ENCODE peak calls at places on chromosomes 5 and 9, in ten cellular contexts. D is spleen, Y is fibroblast of lung, Q is fibroblast of the aortic adventitia, R is lower leg skin, A is fibroblast of mammary gland, V is RWPE2, H is BJ, L is IMR-90, F is adrenal gland. S is an unnamed sample.

GRCh38 chr5:53359906-53360305 is 120.5 kb upstream of the FST start:
- DNase-seq in D (no peak), Y (peak), Q (peak), R (no peak), A (peak), V (no peak), H (no peak), L (peak), F (no peak), S (no peak)

GRCh38 chr9:95509851-95510529 is 6.8 kb downstream of the PTCH1 start:
- DNase-seq in D (no peak), Y (no peak), Q (no peak), R (no peak), A (no peak), V (no peak), H (no peak), L (no peak), F (peak), S (no peak)

GRCh38 chr9:116450378-116451139 is 236.5 kb upstream of the TRIM32 start:
- DNase-seq in D (no peak), Y (peak), Q (peak), R (no peak), A (peak), V (no peak), H (no peak), L (peak), F (no peak), S (peak)

GRCh38 chr5:68962632-68963484 is 131.0 kb upstream of the SLC30A5 start:
- DNase-seq in D (no peak), Y (peak), Q (peak), R (peak), A (peak), V (no peak), H (peak), L (peak), F (peak), S (no peak)

GRCh38 chr5:145680169-145680568 is 155.0 kb downstream of the PRELID2 start:
- DNase-seq in D (no peak), Y (no peak), Q (no peak), R (no peak), A (no peak), V (no peak), H (no peak), L (no peak), F (no peak), S (no peak)

GRCh38 chr5:163634061-163634460 is 128.6 kb downstream of the MAT2B start:
- DNase-seq in D (no peak), Y (no peak), Q (no peak), R (no peak), A (no peak), V (no peak), H (no peak), L (no peak), F (no peak), S (no peak)

GRCh38 chr5:11293523-11293922 is 532.5 kb upstream of the DAP start:
- DNase-seq in D (no peak), Y (peak), Q (no peak), R (no peak), A (no peak), V (no peak), H (no peak), L (no peak), F (no peak), S (no peak)

GRCh38 chr9:101341958-101342357 is 42.8 kb downstream of the BAAT start:
- DNase-seq in D (no peak), Y (no peak), Q (no peak), R (no peak), A (no peak), V (no peak), H (no peak), L (no peak), F (no peak), S (no peak)

GRCh38 chr9:115673599-115673998 is 480.0 kb upstream of the PAPPA start:
- DNase-seq in D (no peak), Y (peak), Q (peak), R (no peak), A (peak), V (no peak), H (no peak), L (peak), F (no peak), S (no peak)

GRCh38 chr9:125436613-125437443 is 175.2 kb downstream of the GAPVD1 start:
- DNase-seq in D (no peak), Y (no peak), Q (no peak), R (no peak), A (no peak), V (no peak), H (no peak), L (no peak), F (peak), S (no peak)

GRCh38 chr9:117034862-117035261 is 347.8 kb downstream of the TRIM32 start:
- DNase-seq in D (no peak), Y (peak), Q (no peak), R (no peak), A (no peak), V (no peak), H (no peak), L (peak), F (no peak), S (no peak)

GRCh38 chr5:172875372-172876279 is 41.6 kb downstream of the ERGIC1 start:
- DNase-seq in D (peak), Y (peak), Q (no peak), R (no peak), A (no peak), V (no peak), H (no peak), L (no peak), F (no peak), S (no peak)

GRCh38 chr9:27436234-27436633 is 87.9 kb upstream of the IFNK start:
- DNase-seq in D (no peak), Y (no peak), Q (no peak), R (no peak), A (no peak), V (no peak), H (no peak), L (no peak), F (no peak), S (no peak)

GRCh38 chr9:1972672-1973071 is 42.5 kb upstream of the SMARCA2 start:
- DNase-seq in D (no peak), Y (no peak), Q (no peak), R (no peak), A (no peak), V (no peak), H (no peak), L (no peak), F (no peak), S (no peak)

GRCh38 chr5:37554938-37555337 is 175.8 kb downstream of the WDR70 start:
- DNase-seq in D (no peak), Y (no peak), Q (no peak), R (no peak), A (peak), V (no peak), H (no peak), L (no peak), F (no peak), S (no peak)

GRCh38 chr5:126391386-126391785 is 31.8 kb upstream of the GRAMD2B start:
- DNase-seq in D (no peak), Y (no peak), Q (no peak), R (no peak), A (no peak), V (no peak), H (no peak), L (no peak), F (no peak), S (no peak)

GRCh38 chr9:21513431-21513830 is 31.3 kb upstream of the IFNE start:
- DNase-seq in D (no peak), Y (no peak), Q (no peak), R (no peak), A (no peak), V (no peak), H (no peak), L (peak), F (no peak), S (no peak)

GRCh38 chr9:124660341-124660801 is 110.7 kb downstream of the NR6A1 start:
- DNase-seq in D (no peak), Y (peak), Q (peak), R (no peak), A (peak), V (no peak), H (no peak), L (peak), F (peak), S (peak)

GRCh38 chr9:93236541-93237206 is 52.7 kb downstream of the WNK2 start:
- DNase-seq in D (no peak), Y (no peak), Q (no peak), R (no peak), A (no peak), V (no peak), H (no peak), L (no peak), F (no peak), S (no peak)

GRCh38 chr5:169223595-169223953 is 77.4 kb downstream of the SLIT3 start:
- DNase-seq in D (no peak), Y (peak), Q (peak), R (no peak), A (peak), V (no peak), H (no peak), L (no peak), F (no peak), S (peak)

GRCh38 chr5:4189317-4189716 is 593.7 kb downstream of the IRX1 start:
- DNase-seq in D (no peak), Y (no peak), Q (no peak), R (no peak), A (no peak), V (no peak), H (no peak), L (no peak), F (no peak), S (no peak)

GRCh38 chr5:10343486-10343885 is 10.0 kb upstream of the MARCHF6 start:
- DNase-seq in D (no peak), Y (peak), Q (peak), R (no peak), A (peak), V (no peak), H (no peak), L (no peak), F (no peak), S (no peak)

GRCh38 chr5:123673107-123673506 is 161.1 kb downstream of the CSNK1G3 start:
- DNase-seq in D (no peak), Y (no peak), Q (peak), R (peak), A (no peak), V (no peak), H (no peak), L (no peak), F (no peak), S (no peak)

GRCh38 chr9:130263601-130264413 is 1.8 kb upstream of the HMCN2 start:
- DNase-seq in D (peak), Y (peak), Q (no peak), R (no peak), A (peak), V (no peak), H (no peak), L (no peak), F (no peak), S (no peak)

GRCh38 chr5:146331257-146331822 is 7.3 kb upstream of the POU4F3 start:
- DNase-seq in D (no peak), Y (no peak), Q (no peak), R (no peak), A (no peak), V (no peak), H (no peak), L (no peak), F (no peak), S (no peak)

GRCh38 chr5:167552356-167552755 is 739.1 kb upstream of the WWC1 start:
- DNase-seq in D (no peak), Y (no peak), Q (no peak), R (no peak), A (no peak), V (no peak), H (no peak), L (no peak), F (no peak), S (no peak)

GRCh38 chr5:147821791-147822190 is 9.7 kb downstream of the SPINK1 start:
- DNase-seq in D (no peak), Y (no peak), Q (no peak), R (no peak), A (no peak), V (no peak), H (no peak), L (no peak), F (no peak), S (no peak)

GRCh38 chr5:176364765-176365662 is at the start of gene ARL10:
- DNase-seq in D (peak), Y (peak), Q (peak), R (no peak), A (peak), V (no peak), H (no peak), L (peak), F (no peak), S (no peak)

GRCh38 chr5:176360894-176361436 is 599 bp downstream of the KIAA1191 start:
- DNase-seq in D (no peak), Y (peak), Q (peak), R (no peak), A (peak), V (peak), H (no peak), L (peak), F (peak), S (no peak)

GRCh38 chr5:176359658-176360057 is 1.9 kb downstream of the KIAA1191 start:
- DNase-seq in D (no peak), Y (peak), Q (no peak), R (no peak), A (peak), V (no peak), H (no peak), L (peak), F (no peak), S (no peak)

GRCh38 chr5:176362098-176362442 is 506 bp upstream of the KIAA1191 start:
- DNase-seq in D (no peak), Y (no peak), Q (no peak), R (no peak), A (no peak), V (no peak), H (no peak), L (no peak), F (no peak), S (no peak)

GRCh38 chr5:176361437-176362097 is at the start of gene KIAA1191:
- DNase-seq in D (peak), Y (peak), Q (peak), R (peak), A (peak), V (peak), H (peak), L (peak), F (peak), S (peak)
- TF ChIP-seq CTCF in D (peak), Y (peak), Q (peak), R (no peak), A (peak), V (peak), H (peak), L (peak), F (no peak), S (peak)

GRCh38 chr9:18256574-18256973 is 217.4 kb upstream of the ADAMTSL1 start:
- DNase-seq in D (no peak), Y (no peak), Q (no peak), R (no peak), A (peak), V (no peak), H (no peak), L (peak), F (no peak), S (no peak)
- TF ChIP-seq CTCF in D (no peak), Y (no peak), Q (no peak), R (no peak), A (no peak), V (no peak), H (no peak), L (no peak), F (no peak), S (no peak)

GRCh38 chr5:57382665-57383064 is 99.9 kb downstream of the ACTBL2 start:
- DNase-seq in D (no peak), Y (peak), Q (no peak), R (no peak), A (no peak), V (no peak), H (no peak), L (no peak), F (no peak), S (no peak)

GRCh38 chr5:57386958-57387357 is 95.7 kb downstream of the ACTBL2 start:
- DNase-seq in D (no peak), Y (peak), Q (peak), R (no peak), A (peak), V (no peak), H (no peak), L (peak), F (no peak), S (no peak)

GRCh38 chr5:57383093-57383861 is 99.3 kb downstream of the ACTBL2 start:
- DNase-seq in D (no peak), Y (peak), Q (peak), R (no peak), A (peak), V (no peak), H (peak), L (peak), F (peak), S (peak)
- TF ChIP-seq CTCF in D (no peak), Y (peak), Q (peak), R (no peak), A (peak), V (peak), H (peak), L (peak), F (peak), S (peak)

GRCh38 chr5:118580959-118581358 is 407.4 kb downstream of the DTWD2 start:
- DNase-seq in D (no peak), Y (no peak), Q (no peak), R (no peak), A (peak), V (no peak), H (no peak), L (no peak), F (no peak), S (no peak)
- TF ChIP-seq CTCF in D (no peak), Y (no peak), Q (no peak), R (no peak), A (no peak), V (no peak), H (no peak), L (no peak), F (no peak), S (no peak)

GRCh38 chr5:176647030-176647869 is at the start of gene TSPAN17:
- DNase-seq in D (peak), Y (peak), Q (peak), R (peak), A (peak), V (peak), H (peak), L (peak), F (peak), S (peak)
- TF ChIP-seq CTCF in D (peak), Y (peak), Q (peak), R (no peak), A (no peak), V (peak), H (peak), L (peak), F (peak), S (peak)

DNA sequence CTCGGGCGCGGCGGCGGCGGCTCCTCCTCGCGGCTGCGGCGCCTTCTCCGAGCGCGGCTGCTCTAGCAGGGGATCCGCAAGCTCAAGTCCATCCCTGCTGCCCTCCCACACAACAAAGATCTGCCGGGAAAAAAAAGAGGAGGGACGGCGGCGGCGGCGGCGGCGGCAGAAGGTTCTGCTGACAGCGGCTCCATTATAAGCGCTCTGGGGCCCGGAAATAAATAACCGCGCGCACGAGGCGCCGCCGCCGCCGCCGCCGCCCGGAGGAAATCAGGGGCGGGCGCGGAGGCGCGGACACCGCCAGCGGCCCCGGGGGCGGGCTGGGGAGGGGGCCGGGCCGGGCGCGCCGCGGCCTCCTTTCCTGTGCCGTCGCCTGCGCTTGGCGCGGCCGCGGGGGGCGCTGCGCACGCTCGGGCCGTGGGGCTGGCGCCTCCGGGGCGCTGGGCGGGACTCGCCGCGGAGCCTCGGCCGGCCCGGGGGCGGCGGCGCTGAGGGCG is at the start of gene ANKH:
- DNase-seq in D (peak), Y (peak), Q (peak), R (peak), A (peak), V (no peak), H (no peak), L (peak), F (peak), S (no peak)
- TF ChIP-seq CTCF in D (no peak), Y (peak), Q (peak), R (no peak), A (no peak), V (peak), H (no peak), L (peak), F (peak), S (peak)

DNA sequence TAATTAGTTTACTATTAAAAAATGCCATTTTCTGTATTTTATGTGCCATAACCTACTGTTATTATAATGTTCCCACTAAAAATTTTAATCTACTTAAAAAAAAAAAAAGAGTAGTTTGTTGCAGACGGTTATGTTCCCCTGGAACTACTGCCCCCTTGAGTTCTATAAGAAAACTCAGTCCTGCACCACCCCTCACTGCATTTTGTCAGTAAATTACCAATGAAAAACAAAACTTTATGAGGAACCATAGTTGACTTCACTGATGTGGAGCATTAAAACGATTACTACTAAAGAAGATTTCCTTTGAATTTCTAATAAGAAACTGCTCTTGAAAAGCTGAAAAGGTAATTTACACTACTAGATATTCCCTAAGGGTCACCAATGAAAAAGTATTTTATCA is 288.7 kb downstream of the FBXL17 start:
- DNase-seq in D (no peak), Y (peak), Q (peak), R (no peak), A (peak), V (no peak), H (no peak), L (peak), F (no peak), S (no peak)
- TF ChIP-seq CTCF in D (no peak), Y (peak), Q (peak), R (no peak), A (peak), V (peak), H (peak), L (peak), F (no peak), S (peak)

S was measured in AG04449.